ENCODE peak calls at places on chromosomes 3 and 15, in eight cellular contexts. I is left ventricle myocardium inferior, W is endodermal cell, X is lung, S is hepatocyte, K is uterus, Z is upper lobe of right lung, T is pancreas. C is an unnamed sample. For H3K4me1, the result is how much of the 10 kb centered on the place peaks cover.

GRCh38 chr15:59741274-59741906 is 52.3 kb upstream of the BNIP2 start:
- DNase-seq in I (no peak), W (peak), X (no peak), S (peak), K (no peak), Z (no peak), T (no peak), C (no peak)

GRCh38 chr3:123286308-123287023 is 84.7 kb downstream of the SEC22A start:
- DNase-seq in I (no peak), W (peak), X (peak), S (peak), K (no peak), Z (no peak), T (peak), C (peak)

GRCh38 chr15:58505581-58505980 is 73.8 kb downstream of the LIPC start:
- DNase-seq in I (no peak), W (no peak), X (no peak), S (no peak), K (no peak), Z (no peak), T (no peak), C (no peak)

GRCh38 chr15:64837502-64837901 is 4.2 kb upstream of the PLEKHO2 start:
- DNase-seq in I (no peak), W (no peak), X (no peak), S (no peak), K (no peak), Z (no peak), T (no peak), C (no peak)

GRCh38 chr3:41026394-41027177 is 172.7 kb upstream of the CTNNB1 start:
- DNase-seq in I (peak), W (peak), X (no peak), S (peak), K (peak), Z (no peak), T (no peak), C (peak)

GRCh38 chr15:41695750-41696436 is 35.7 kb downstream of the MGA start:
- DNase-seq in I (no peak), W (peak), X (no peak), S (peak), K (no peak), Z (no peak), T (no peak), C (peak)

GRCh38 chr3:69081583-69082262 is 1.6 kb upstream of the UBA3 start:
- DNase-seq in I (no peak), W (peak), X (no peak), S (no peak), K (no peak), Z (no peak), T (no peak), C (no peak)

GRCh38 chr15:70195808-70196304 is 98.1 kb upstream of the TLE3 start:
- DNase-seq in I (peak), W (no peak), X (peak), S (peak), K (peak), Z (peak), T (peak), C (peak)

GRCh38 chr15:71532994-71533393 is 277.4 kb upstream of the NR2E3 start:
- DNase-seq in I (no peak), W (peak), X (no peak), S (no peak), K (no peak), Z (no peak), T (no peak), C (no peak)

GRCh38 chr3:72274511-72275295 is 489.8 kb upstream of the PROK2 start:
- DNase-seq in I (peak), W (no peak), X (peak), S (peak), K (peak), Z (no peak), T (no peak), C (peak)

GRCh38 chr15:39598958-39599845 is 18.3 kb downstream of the THBS1 start:
- DNase-seq in I (no peak), W (no peak), X (no peak), S (no peak), K (no peak), Z (no peak), T (no peak), C (no peak)

GRCh38 chr3:155560594-155560993 is 184.3 kb downstream of the PLCH1 start:
- DNase-seq in I (no peak), W (peak), X (no peak), S (peak), K (no peak), Z (no peak), T (no peak), C (no peak)

GRCh38 chr3:55597638-55598037 is 110.5 kb upstream of the WNT5A start:
- DNase-seq in I (no peak), W (no peak), X (no peak), S (no peak), K (no peak), Z (no peak), T (no peak), C (no peak)

GRCh38 chr15:64500695-64501395 is 40.5 kb downstream of the ZNF609 start:
- DNase-seq in I (no peak), W (no peak), X (no peak), S (no peak), K (no peak), Z (no peak), T (no peak), C (no peak)

GRCh38 chr3:168671091-168671490 is 575.4 kb upstream of the GOLIM4 start:
- DNase-seq in I (no peak), W (no peak), X (no peak), S (no peak), K (no peak), Z (no peak), T (no peak), C (peak)

GRCh38 chr3:119524931-119525662 is 26.8 kb downstream of the TIMMDC1 start:
- DNase-seq in I (no peak), W (no peak), X (no peak), S (no peak), K (no peak), Z (no peak), T (no peak), C (no peak)

GRCh38 chr15:100712226-100712625 is 109.8 kb downstream of the ASB7 start:
- DNase-seq in I (peak), W (no peak), X (no peak), S (no peak), K (peak), Z (no peak), T (no peak), C (peak)

GRCh38 chr3:126982125-126982521 is 792 bp upstream of the PLXNA1 start:
- DNase-seq in I (no peak), W (no peak), X (peak), S (no peak), K (no peak), Z (no peak), T (no peak), C (peak)

GRCh38 chr3:120181632-120182031 is 87.4 kb upstream of the GSK3B start:
- DNase-seq in I (no peak), W (no peak), X (peak), S (no peak), K (no peak), Z (no peak), T (no peak), C (no peak)

GRCh38 chr3:153809097-153809496 is 312.1 kb upstream of the ARHGEF26 start:
- DNase-seq in I (no peak), W (no peak), X (no peak), S (no peak), K (no peak), Z (no peak), T (no peak), C (no peak)

GRCh38 chr15:44798815-44799214 is 62.5 kb downstream of the TRIM69 start:
- DNase-seq in I (no peak), W (no peak), X (no peak), S (peak), K (no peak), Z (no peak), T (no peak), C (no peak)

GRCh38 chr15:28128036-28128435 is 28.9 kb upstream of the OCA2 start:
- DNase-seq in I (peak), W (peak), X (no peak), S (no peak), K (no peak), Z (peak), T (no peak), C (no peak)

GRCh38 chr3:122421836-122422235 is 6.0 kb upstream of the WDR5B start:
- DNase-seq in I (no peak), W (no peak), X (no peak), S (no peak), K (no peak), Z (no peak), T (no peak), C (no peak)

GRCh38 chr3:90035643-90036042 is 928.2 kb downstream of the EPHA3 start:
- DNase-seq in I (no peak), W (no peak), X (no peak), S (no peak), K (no peak), Z (no peak), T (no peak), C (no peak)

GRCh38 chr3:10813425-10813824 is 2.6 kb upstream of the SLC6A11 start:
- DNase-seq in I (no peak), W (no peak), X (no peak), S (no peak), K (no peak), Z (no peak), T (no peak), C (no peak)

GRCh38 chr15:74133071-74133702 is 2.8 kb downstream of the ISLR2 start:
- DNase-seq in I (no peak), W (peak), X (no peak), S (no peak), K (no peak), Z (no peak), T (no peak), C (no peak)

GRCh38 chr15:59699810-59700431 is 10.8 kb upstream of the BNIP2 start:
- DNase-seq in I (no peak), W (no peak), X (no peak), S (no peak), K (no peak), Z (no peak), T (no peak), C (no peak)

GRCh38 chr3:152269423-152270144 is 855 bp downstream of the MBNL1 start:
- DNase-seq in I (no peak), W (no peak), X (peak), S (peak), K (peak), Z (no peak), T (no peak), C (peak)

GRCh38 chr15:40952301-40952900 is 870 bp upstream of the CHAC1 start:
- DNase-seq in I (no peak), W (peak), X (no peak), S (peak), K (no peak), Z (no peak), T (no peak), C (no peak)

GRCh38 chr15:66496951-66497501 is 536 bp downstream of the SNAPC5 start:
- DNase-seq in I (no peak), W (peak), X (no peak), S (no peak), K (peak), Z (no peak), T (no peak), C (peak)

GRCh38 chr3:45644467-45645201 is 44.6 kb upstream of the SACM1L start:
- DNase-seq in I (no peak), W (no peak), X (peak), S (no peak), K (no peak), Z (no peak), T (no peak), C (no peak)

GRCh38 chr3:110533089-110533488 is 538.5 kb upstream of the NECTIN3 start:
- DNase-seq in I (no peak), W (no peak), X (no peak), S (peak), K (no peak), Z (no peak), T (no peak), C (no peak)

GRCh38 chr3:4821975-4822374 is 157.3 kb upstream of the BHLHE40 start:
- DNase-seq in I (no peak), W (no peak), X (no peak), S (no peak), K (no peak), Z (no peak), T (no peak), C (peak)

GRCh38 chr3:16663852-16664712 is 58.9 kb upstream of the DAZL start:
- DNase-seq in I (no peak), W (no peak), X (no peak), S (no peak), K (no peak), Z (no peak), T (no peak), C (no peak)

GRCh38 chr3:16665282-16665741 is 60.1 kb upstream of the DAZL start:
- DNase-seq in I (no peak), W (no peak), X (no peak), S (peak), K (no peak), Z (no peak), T (no peak), C (peak)

GRCh38 chr3:16670191-16670590 is 65.0 kb upstream of the DAZL start:
- DNase-seq in I (no peak), W (no peak), X (no peak), S (no peak), K (no peak), Z (no peak), T (no peak), C (no peak)

GRCh38 chr3:16668776-16669545 is 63.7 kb upstream of the DAZL start:
- DNase-seq in I (no peak), W (no peak), X (no peak), S (no peak), K (no peak), Z (no peak), T (no peak), C (no peak)

DNA sequence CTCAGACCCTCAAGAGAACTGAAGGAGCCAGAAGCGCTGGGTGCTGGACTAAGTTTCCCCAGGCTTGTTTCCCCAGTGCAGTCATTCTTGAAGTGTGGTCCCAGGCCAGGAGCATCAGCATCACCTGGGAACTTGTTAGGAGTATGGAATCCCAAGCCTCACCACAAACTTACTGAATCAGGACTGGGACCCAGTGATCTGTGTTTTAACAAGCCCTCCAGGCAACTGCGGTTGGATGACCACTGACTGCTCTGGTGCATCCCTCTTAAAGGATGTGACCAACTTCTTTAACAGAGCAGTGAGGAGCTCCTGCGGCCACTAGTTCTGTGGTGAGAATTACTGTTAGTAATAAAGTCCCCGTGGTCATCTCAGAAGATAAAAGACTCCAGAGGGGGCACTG is 62.4 kb upstream of the DAZL start:
- DNase-seq in I (no peak), W (no peak), X (no peak), S (no peak), K (no peak), Z (no peak), T (no peak), C (no peak)
- H3K4me1 ChIP-seq in I (under half), W (under half), X (under half), S (under half), K (under half), Z (under half), T (under half), C (under half)

GRCh38 chr3:48639944-48640606 is 4.8 kb upstream of the SLC26A6 start:
- DNase-seq in I (no peak), W (no peak), X (no peak), S (no peak), K (no peak), Z (no peak), T (no peak), C (no peak)

GRCh38 chr3:48634661-48635221 is 520 bp downstream of the SLC26A6 start:
- DNase-seq in I (peak), W (peak), X (peak), S (peak), K (peak), Z (peak), T (peak), C (peak)

GRCh38 chr3:48635222-48636021 is at the start of gene SLC26A6:
- DNase-seq in I (peak), W (peak), X (peak), S (peak), K (peak), Z (peak), T (peak), C (peak)

GRCh38 chr3:48636149-48636548 is 888 bp upstream of the SLC26A6 start:
- DNase-seq in I (no peak), W (no peak), X (no peak), S (no peak), K (no peak), Z (no peak), T (no peak), C (no peak)

GRCh38 chr3:48637305-48637704 is 2.0 kb upstream of the SLC26A6 start:
- DNase-seq in I (no peak), W (peak), X (no peak), S (no peak), K (no peak), Z (no peak), T (no peak), C (no peak)
- TF ChIP-seq CTCF in I (no peak), W (no peak), X (no peak), S (no peak), K (no peak), Z (no peak), T (no peak), C (no peak)

DNA sequence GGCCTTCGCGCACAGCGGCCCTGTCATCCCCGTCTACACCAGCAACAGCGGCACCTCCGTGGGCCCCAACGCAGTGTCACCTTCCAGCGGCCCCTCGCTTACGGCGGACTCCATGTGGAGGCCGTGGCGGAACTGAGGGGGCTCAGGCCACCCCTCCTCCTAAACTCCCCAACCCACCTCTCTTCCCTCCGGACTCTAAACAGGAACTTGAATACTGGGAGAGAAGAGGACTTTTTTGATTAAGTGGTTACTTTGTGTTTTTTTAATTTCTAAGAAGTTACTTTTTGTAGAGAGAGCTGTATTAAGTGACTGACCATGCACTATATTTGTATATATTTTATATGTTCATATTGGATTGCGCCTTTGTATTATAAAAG is 2.1 kb downstream of the HES1 start:
- DNase-seq in I (no peak), W (peak), X (no peak), S (no peak), K (peak), Z (no peak), T (no peak), C (no peak)
- H3K4me3 ChIP-seq in I (peak), W (peak), X (peak), S (peak), K (peak), Z (peak), T (peak), C (peak)

GRCh38 chr15:52568569-52569243 is at the start of gene ARPP19:
- DNase-seq in I (peak), W (peak), X (peak), S (peak), K (peak), Z (peak), T (peak), C (peak)

GRCh38 chr15:52563499-52564060 is 5.2 kb downstream of the ARPP19 start:
- DNase-seq in I (no peak), W (no peak), X (no peak), S (no peak), K (no peak), Z (no peak), T (no peak), C (no peak)

GRCh38 chr15:52569244-52569585 is 385 bp upstream of the ARPP19 start:
- DNase-seq in I (no peak), W (no peak), X (no peak), S (no peak), K (no peak), Z (no peak), T (no peak), C (no peak)

GRCh38 chr15:52567886-52568568 is 803 bp downstream of the ARPP19 start:
- DNase-seq in I (no peak), W (peak), X (peak), S (peak), K (no peak), Z (peak), T (peak), C (peak)

GRCh38 chr15:52566889-52567288 is 1.9 kb downstream of the ARPP19 start:
- DNase-seq in I (no peak), W (no peak), X (no peak), S (no peak), K (no peak), Z (no peak), T (no peak), C (no peak)
- H3K4me1 ChIP-seq in I (half or more), W (under half), X (under half), S (under half), K (under half), Z (under half), T (under half), C (under half)

GRCh38 chr3:111864821-111865656 is 6.0 kb downstream of the PHLDB2 start:
- DNase-seq in I (no peak), W (no peak), X (no peak), S (peak), K (no peak), Z (no peak), T (no peak), C (no peak)
- TF ChIP-seq CTCF in I (peak), W (no peak), X (no peak), S (peak), K (peak), Z (no peak), T (no peak), C (no peak)

GRCh38 chr3:23809294-23809693 is 3.5 kb downstream of the UBE2E1 start:
- DNase-seq in I (no peak), W (no peak), X (no peak), S (no peak), K (no peak), Z (no peak), T (no peak), C (no peak)
- H3K4me3 ChIP-seq in I (peak), W (peak), X (no peak), S (no peak), K (no peak), Z (no peak), T (no peak), C (no peak)

DNA sequence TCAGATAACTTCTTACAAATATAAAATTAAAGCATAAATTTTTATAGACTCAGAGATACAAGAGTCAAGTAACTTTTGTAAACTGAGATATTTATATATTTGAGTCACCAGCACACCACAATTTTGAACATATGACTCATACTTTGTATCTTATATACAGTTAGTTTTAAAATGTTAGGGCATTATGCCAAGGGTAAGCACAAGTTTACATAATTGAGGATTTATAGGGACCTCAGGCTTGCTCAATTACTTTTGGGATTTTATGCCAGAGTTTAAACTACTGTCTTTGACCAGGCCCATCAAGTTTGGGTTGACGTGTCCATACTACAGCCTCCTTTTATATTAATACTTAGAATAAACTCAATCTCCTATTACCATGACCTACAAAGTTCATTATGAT is 7.4 kb upstream of the FGF7 start:
- DNase-seq in I (no peak), W (no peak), X (no peak), S (no peak), K (no peak), Z (no peak), T (no peak), C (no peak)
- H3K4me1 ChIP-seq in I (under half), W (under half), X (under half), S (under half), K (under half), Z (under half), T (under half), C (under half)

DNA sequence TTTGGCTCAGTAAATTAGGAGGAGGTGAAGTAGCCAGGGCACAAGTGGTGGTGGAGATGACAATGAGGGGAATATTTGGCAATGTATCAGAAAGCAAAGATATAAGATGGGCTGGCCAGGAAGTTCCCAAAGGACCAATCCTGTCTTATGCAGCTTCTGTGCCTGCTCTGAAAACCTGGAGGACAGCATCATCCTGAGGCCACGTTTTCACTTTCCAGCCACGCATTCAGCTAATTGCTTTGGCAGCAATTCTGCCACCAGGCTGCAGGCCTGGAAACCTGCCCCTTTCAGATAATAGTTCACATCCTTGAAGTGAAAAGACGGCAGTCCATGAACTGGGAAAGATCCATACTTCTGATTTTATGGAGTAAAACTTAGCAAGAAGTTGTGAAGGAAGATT is 682.4 kb downstream of the GRM7 start:
- DNase-seq in I (no peak), W (no peak), X (no peak), S (no peak), K (no peak), Z (no peak), T (no peak), C (no peak)
- TF ChIP-seq CTCF in I (no peak), W (peak), X (no peak), S (no peak), K (no peak), Z (no peak), T (no peak), C (no peak)